ENCODE peak calls at places on chromosomes 7 and 10, in five cellular contexts. U is A549; A is CD4-positive, alpha-beta memory T cell; L is NCI-H524; G is glutamatergic neuron. D is an unnamed sample.

GRCh38 chr10:17228081-17229015 is at the start of gene VIM:
- DNase-seq in A (peak; percentile 79), G (peak; percentile 76), U (peak; percentile 97), L (no peak), D (peak; percentile 92)

GRCh38 chr7:5695037-5695708 is 86.3 kb downstream of the RNF216 start:
- DNase-seq in L (no peak), A (peak; percentile 79), G (no peak), U (no peak), D (peak; percentile 67)

GRCh38 chr7:132386249-132386681 is 190.0 kb downstream of the PLXNA4 start:
- DNase-seq in L (no peak), U (no peak), A (no peak), G (peak; percentile 81), D (peak; percentile 39)

GRCh38 chr7:16067695-16068094 is 353.6 kb downstream of the CRPPA start:
- DNase-seq in U (no peak), A (no peak), G (no peak), L (peak; percentile 42), D (no peak)

GRCh38 chr10:67783576-67784294 is 54.3 kb downstream of the DNAJC12 start:
- DNase-seq in U (no peak), L (no peak), G (no peak), A (no peak), D (no peak)

GRCh38 chr10:118753331-118753730 is 1.4 kb downstream of the CACUL1 start:
- DNase-seq in U (no peak), A (no peak), G (no peak), L (no peak), D (no peak)

GRCh38 chr10:110388682-110389052 is 83.9 kb upstream of the SMNDC1 start:
- DNase-seq in L (no peak), U (no peak), A (no peak), G (no peak), D (no peak)

GRCh38 chr7:125857606-125858005 is 928.0 kb upstream of the POT1 start:
- DNase-seq in G (no peak), U (no peak), A (no peak), L (no peak), D (no peak)

GRCh38 chr10:8639601-8640000 is 585.1 kb downstream of the GATA3 start:
- DNase-seq in U (no peak), A (no peak), G (no peak), L (no peak), D (no peak)

GRCh38 chr10:82874671-82875070 is 999.7 kb downstream of the NRG3 start:
- DNase-seq in A (no peak), U (no peak), G (no peak), L (no peak), D (no peak)

GRCh38 chr7:5429857-5430611 is 6.4 kb upstream of the TNRC18 start:
- DNase-seq in A (no peak), U (no peak), G (no peak), L (no peak), D (peak; percentile 57)

GRCh38 chr7:85172530-85172941 is 14.3 kb downstream of the SEMA3D start:
- DNase-seq in G (no peak), L (no peak), A (no peak), U (no peak), D (no peak)

GRCh38 chr7:158255156-158255555 is 332.5 kb downstream of the PTPRN2 start:
- DNase-seq in U (no peak), L (no peak), G (peak; percentile 7), A (no peak), D (no peak)

GRCh38 chr7:151993977-151994676 is 31.3 kb upstream of the GALNT11 start:
- DNase-seq in G (no peak), A (no peak), L (no peak), U (no peak), D (no peak)

GRCh38 chr10:47123889-47124288 is 176.1 kb upstream of the GDF10 start:
- DNase-seq in G (no peak), L (no peak), U (no peak), A (no peak), D (no peak)

GRCh38 chr7:1763033-1763432 is 93.0 kb downstream of the ELFN1 start:
- DNase-seq in L (no peak), U (no peak), A (no peak), G (no peak), D (no peak)

GRCh38 chr7:151520419-151521229 is 929 bp upstream of the RHEB start:
- DNase-seq in U (no peak), A (peak; percentile 16), G (peak; percentile 48), L (no peak), D (peak; percentile 40)

GRCh38 chr7:120680986-120681385 is 177.0 kb downstream of the TSPAN12 start:
- DNase-seq in G (no peak), U (no peak), A (no peak), L (no peak), D (no peak)

GRCh38 chr10:3468919-3469638 is 296.5 kb upstream of the PITRM1 start:
- DNase-seq in U (peak; percentile 79), A (no peak), L (no peak), G (no peak), D (no peak)

GRCh38 chr7:24911213-24911603 is 68.8 kb downstream of the OSBPL3 start:
- DNase-seq in A (peak; percentile 50), L (no peak), U (no peak), G (no peak), D (no peak)